ENCODE peak calls at places on chromosomes 11 and 22, in eight cellular contexts. I, K, U, L, W, P, D and X are unnamed samples.
A peak's percentile ranks its signal among the peaks of the same experiment; 100 is the strongest.

GRCh38 chr22:30438559-30438958 is 13.0 kb downstream of the MTFP1 start:
- DNase-seq in I (no peak), K (no peak), U (no peak), L (no peak), W (peak; percentile 29), P (no peak), D (no peak), X (no peak)

GRCh38 chr22:43883719-43884415 is 7.9 kb downstream of the PNPLA5 start:
- DNase-seq in I (no peak), K (no peak), U (no peak), L (no peak), W (no peak), P (no peak), D (no peak), X (no peak)

GRCh38 chr11:8047382-8047781 is 33.6 kb upstream of the TUB start:
- DNase-seq in I (no peak), K (no peak), U (no peak), L (no peak), W (no peak), P (no peak), D (no peak), X (no peak)

GRCh38 chr11:120073196-120073595 is 64.7 kb downstream of the TRIM29 start:
- DNase-seq in I (no peak), K (no peak), U (no peak), L (no peak), W (no peak), P (no peak), D (no peak), X (no peak)

GRCh38 chr11:45984192-45984591 is 61.7 kb downstream of the LARGE2 start:
- DNase-seq in I (no peak), K (no peak), U (no peak), L (no peak), W (no peak), P (no peak), D (no peak), X (no peak)

GRCh38 chr11:101459020-101459419 is 124.8 kb downstream of the TRPC6 start:
- DNase-seq in I (no peak), K (no peak), U (no peak), L (no peak), W (no peak), P (no peak), D (no peak), X (no peak)

GRCh38 chr22:44023404-44024287 is 456 bp upstream of the PARVB start:
- DNase-seq in I (peak; percentile 86), K (peak; percentile 44), U (peak; percentile 80), L (peak; percentile 80), W (peak; percentile 50), P (peak; percentile 57), D (peak; percentile 50), X (peak; percentile 54)

GRCh38 chr11:75072582-75072981 is 24.1 kb downstream of the OR2AT4 start:
- DNase-seq in I (no peak), K (no peak), U (no peak), L (no peak), W (no peak), P (no peak), D (no peak), X (no peak)

GRCh38 chr22:44242946-44243724 is 62.4 kb downstream of the PARVG start:
- DNase-seq in I (no peak), K (no peak), U (no peak), L (no peak), W (no peak), P (no peak), D (no peak), X (peak; percentile 14)

GRCh38 chr22:26673485-26673884 is 16.1 kb downstream of the MIAT start:
- DNase-seq in I (no peak), K (no peak), U (no peak), L (no peak), W (peak; percentile 22), P (no peak), D (no peak), X (no peak)

GRCh38 chr11:93054279-93054678 is 84.8 kb downstream of the MTNR1B start:
- DNase-seq in I (no peak), K (no peak), U (no peak), L (no peak), W (no peak), P (no peak), D (no peak), X (no peak)

GRCh38 chr11:101864098-101864497 is 50.7 kb upstream of the CEP126 start:
- DNase-seq in I (no peak), K (no peak), U (no peak), L (no peak), W (no peak), P (no peak), D (no peak), X (no peak)

GRCh38 chr11:66297610-66298009 is 5.9 kb downstream of the TMEM151A start:
- DNase-seq in I (no peak), K (no peak), U (no peak), L (no peak), W (no peak), P (no peak), D (no peak), X (no peak)

GRCh38 chr11:113875414-113876073 is at the start of gene USP28:
- DNase-seq in I (peak; percentile 98), K (peak; percentile 98), U (peak; percentile 98), L (peak; percentile 98), W (peak; percentile 98), P (peak; percentile 93), D (peak; percentile 99), X (peak; percentile 97)

GRCh38 chr22:30159561-30160353 is 79.5 kb downstream of the HORMAD2 start:
- DNase-seq in I (no peak), K (peak; percentile 85), U (no peak), L (no peak), W (no peak), P (no peak), D (peak; percentile 22), X (no peak)

GRCh38 chr22:30243671-30244465 is 2.7 kb downstream of the LIF start:
- DNase-seq in I (no peak), K (no peak), U (no peak), L (no peak), W (no peak), P (no peak), D (no peak), X (no peak)

GRCh38 chr11:99505319-99505718 is 484.6 kb downstream of the CNTN5 start:
- DNase-seq in I (no peak), K (peak; percentile 93), U (no peak), L (no peak), W (no peak), P (no peak), D (no peak), X (no peak)

GRCh38 chr22:20089977-20090729 is 10.1 kb downstream of the DGCR8 start:
- DNase-seq in I (no peak), K (no peak), U (no peak), L (no peak), W (no peak), P (no peak), D (no peak), X (no peak)

GRCh38 chr22:29524440-29525191 is 28.9 kb downstream of the THOC5 start:
- DNase-seq in I (peak; percentile 48), K (peak; percentile 32), U (peak; percentile 52), L (peak; percentile 37), W (peak; percentile 22), P (no peak), D (peak; percentile 40), X (peak; percentile 27)

DNA sequence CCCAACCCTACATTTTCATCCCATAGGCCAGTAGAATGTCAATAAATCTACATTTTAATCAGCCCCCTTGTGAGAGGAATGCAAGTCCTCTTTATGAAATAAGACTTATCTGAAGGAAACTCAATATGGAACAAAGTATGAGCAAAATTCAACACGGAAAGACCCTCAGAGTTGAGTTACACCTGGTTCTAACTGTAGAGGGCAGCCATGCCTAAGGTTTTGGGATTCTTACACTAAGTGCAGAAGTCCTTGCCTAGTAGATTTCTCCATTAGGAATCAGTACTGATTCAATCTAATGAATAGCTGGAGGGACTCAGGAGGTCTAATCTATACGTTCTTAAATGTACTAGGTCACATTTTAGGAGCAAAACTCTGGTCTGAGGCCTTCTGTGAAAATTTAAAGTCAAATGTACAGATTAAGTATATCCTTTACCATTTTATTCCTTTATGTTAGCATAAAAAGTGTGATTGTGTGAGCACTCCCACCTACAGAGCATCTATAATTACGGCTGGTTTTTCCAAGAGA is 904.5 kb downstream of the DLG2 start:
- DNase-seq in I (no peak), K (no peak), U (no peak), L (no peak), W (no peak), P (no peak), D (no peak), X (no peak)
- TF ChIP-seq CTCF in I (no peak), K (no peak), U (no peak), L (no peak), W (no peak), P (no peak), D (no peak), X (no peak)

DNA sequence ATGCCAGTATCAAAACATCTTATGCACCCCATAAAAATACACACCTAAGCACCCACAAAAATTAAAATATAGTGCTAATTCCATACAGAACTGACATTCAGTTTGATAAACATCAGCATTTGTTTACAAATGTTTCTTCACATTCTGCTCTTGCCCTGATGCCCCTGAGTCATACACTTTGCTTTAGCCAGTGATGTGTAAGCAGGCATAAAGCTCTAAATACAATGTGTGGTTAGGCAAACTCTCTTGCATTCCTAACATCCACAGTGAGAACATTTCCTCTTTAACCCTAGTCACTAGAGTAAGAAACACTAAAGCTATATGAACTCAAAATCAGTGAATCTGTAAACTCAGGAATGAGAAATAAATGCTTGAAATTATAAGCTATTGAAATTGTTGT is 1060.7 kb downstream of the FAM181B start:
- DNase-seq in I (no peak), K (peak; percentile 8), U (no peak), L (no peak), W (no peak), P (no peak), D (no peak), X (no peak)
- TF ChIP-seq CTCF in I (no peak), K (no peak), U (no peak), L (no peak), W (no peak), P (no peak), D (no peak), X (no peak)

GRCh38 chr11:60923326-60923725 is 934 bp upstream of the TMEM132A start:
- DNase-seq in I (no peak), K (no peak), U (no peak), L (no peak), W (no peak), P (no peak), D (no peak), X (no peak)
- TF ChIP-seq CTCF in I (no peak), K (no peak), U (no peak), L (no peak), W (no peak), P (no peak), D (no peak), X (no peak)

DNA sequence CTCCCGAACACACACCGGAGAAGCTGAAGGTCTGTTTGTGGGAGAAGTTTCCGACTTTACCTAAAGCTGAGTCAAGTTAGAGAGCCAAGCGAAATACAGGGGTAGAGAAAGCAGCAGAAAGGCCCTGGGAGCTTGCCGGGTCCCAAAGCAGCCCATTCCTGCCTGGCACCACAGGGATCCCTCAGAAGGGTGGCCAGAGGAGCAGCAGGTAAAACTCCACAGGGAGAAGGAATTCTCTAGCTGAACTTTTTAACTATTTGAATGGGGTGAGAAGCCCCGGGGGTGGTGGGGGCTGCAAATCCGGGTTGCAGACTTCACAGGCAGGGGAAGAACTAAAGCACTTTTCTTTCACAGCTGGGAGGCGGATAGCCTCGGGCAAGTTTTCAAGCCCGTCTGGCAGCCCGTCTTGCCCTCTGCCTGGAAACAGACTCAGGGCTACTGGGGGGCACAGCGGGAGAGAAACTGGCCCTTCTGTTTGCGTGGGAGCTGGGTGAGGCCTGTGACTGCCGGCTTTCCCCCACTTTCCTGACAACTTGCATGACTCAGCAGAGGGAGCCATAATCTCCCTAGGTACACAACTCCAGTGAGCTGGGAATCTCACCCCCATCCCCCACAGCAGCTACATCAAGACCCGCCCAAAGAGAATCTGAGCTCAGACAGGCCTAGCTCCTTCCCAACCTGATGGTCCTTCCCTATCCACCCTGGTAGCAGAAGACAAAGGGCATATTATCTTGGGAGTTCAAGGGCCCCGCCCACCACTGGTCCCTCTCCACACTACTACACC is 311.0 kb downstream of the SBF2 start:
- DNase-seq in I (no peak), K (peak; percentile 43), U (no peak), L (no peak), W (peak; percentile 38), P (no peak), D (no peak), X (peak; percentile 41)
- TF ChIP-seq CTCF in I (no peak), K (no peak), U (no peak), L (no peak), W (no peak), P (no peak), D (no peak), X (no peak)